ENCODE peak calls at places on chromosome 1, in ten cellular contexts. N is adrenal gland, S is endodermal cell, E is OCI-LY7, A is mucosa of descending colon, M is right cardiac atrium, U is prostate gland, C is psoas muscle, T is uterus, P is PC-3. K is an unnamed sample.
A peak's percentile ranks its signal among the peaks of the same experiment; 100 is the strongest.

GRCh38 chr1:158945061-158945460 is 13.7 kb downstream of the PYHIN1 start:
- DNase-seq in A (no peak), E (peak; percentile 20), N (no peak), S (no peak), T (no peak), U (no peak), M (no peak), C (no peak), P (no peak), K (no peak)

GRCh38 chr1:113255038-113255727 is 135.1 kb upstream of the MAGI3 start:
- DNase-seq in U (peak; percentile 54), M (no peak), T (no peak), E (no peak), S (no peak), P (peak; percentile 44), A (no peak), N (no peak), C (no peak), K (no peak)

GRCh38 chr1:165903672-165904071 is 76.3 kb downstream of the UCK2 start:
- DNase-seq in E (no peak), P (peak; percentile 74), C (no peak), A (no peak), U (peak; percentile 89), N (no peak), S (no peak), M (no peak), T (no peak), K (no peak)

GRCh38 chr1:224096773-224097172 is 17.1 kb upstream of the FBXO28 start:
- DNase-seq in P (no peak), C (no peak), S (no peak), N (no peak), E (no peak), T (no peak), U (no peak), A (no peak), M (no peak), K (no peak)

GRCh38 chr1:55555971-55556370 is 340.8 kb upstream of the USP24 start:
- DNase-seq in E (no peak), P (no peak), M (no peak), A (no peak), C (no peak), T (no peak), N (no peak), S (peak; percentile 72), U (no peak), K (no peak)

GRCh38 chr1:41175546-41175945 is 66.6 kb downstream of the SCMH1 start:
- DNase-seq in C (no peak), P (peak; percentile 80), M (no peak), N (no peak), S (no peak), T (no peak), E (no peak), A (no peak), U (no peak), K (no peak)

GRCh38 chr1:112731451-112731850 is 16.3 kb upstream of the PPM1J start:
- DNase-seq in S (no peak), C (no peak), E (no peak), P (no peak), A (no peak), N (no peak), U (no peak), T (no peak), M (no peak), K (no peak)

GRCh38 chr1:185668013-185668412 is 66.2 kb upstream of the HMCN1 start:
- DNase-seq in S (no peak), T (no peak), E (no peak), M (no peak), U (no peak), P (no peak), A (no peak), N (no peak), C (no peak), K (no peak)

GRCh38 chr1:6638226-6638625 is 13.6 kb downstream of the THAP3 start:
- DNase-seq in S (no peak), T (peak; percentile 87), A (peak; percentile 56), P (no peak), N (peak; percentile 92), U (peak; percentile 70), C (peak; percentile 90), M (peak; percentile 94), E (no peak), K (peak; percentile 91)

GRCh38 chr1:193602705-193603104 is 416.3 kb upstream of the B3GALT2 start:
- DNase-seq in M (no peak), T (no peak), P (no peak), U (no peak), A (no peak), E (no peak), N (no peak), S (no peak), C (no peak), K (no peak)

GRCh38 chr1:224507771-224508523 is 73.3 kb upstream of the WDR26 start:
- DNase-seq in A (no peak), S (no peak), N (no peak), E (no peak), P (no peak), T (no peak), U (no peak), C (no peak), M (no peak), K (no peak)

GRCh38 chr1:198042168-198042567 is 114.6 kb upstream of the NEK7 start:
- DNase-seq in P (no peak), T (no peak), U (no peak), A (no peak), M (no peak), N (no peak), E (no peak), S (no peak), C (no peak), K (no peak)

GRCh38 chr1:229572286-229572685 is 13.8 kb upstream of the ABCB10 start:
- DNase-seq in P (no peak), C (no peak), M (no peak), T (no peak), N (no peak), E (no peak), U (no peak), S (no peak), A (no peak), K (no peak)

GRCh38 chr1:156811171-156811570 is 5.5 kb downstream of the SH2D2A start:
- DNase-seq in C (no peak), E (no peak), U (no peak), A (no peak), N (no peak), T (peak; percentile 49), P (no peak), S (no peak), M (no peak), K (no peak)
- H3K9me3 ChIP-seq in C (no peaks in the 10 kb centered on the region), E (no peaks in the 10 kb centered on the region), U (no peaks in the 10 kb centered on the region), A (no peaks in the 10 kb centered on the region), N (no peaks in the 10 kb centered on the region), T (no peaks in the 10 kb centered on the region), P (no peaks in the 10 kb centered on the region), S (no peaks in the 10 kb centered on the region), M (no peaks in the 10 kb centered on the region), K (no peaks in the 10 kb centered on the region)

GRCh38 chr1:247146671-247147070 is 25.1 kb downstream of the ZNF124 start:
- DNase-seq in C (no peak), T (no peak), M (no peak), N (no peak), P (no peak), U (no peak), A (no peak), E (no peak), S (no peak), K (no peak)

GRCh38 chr1:247147781-247148180 is 24.0 kb downstream of the ZNF124 start:
- DNase-seq in C (no peak), U (no peak), M (no peak), S (no peak), E (no peak), T (no peak), A (no peak), N (no peak), P (no peak), K (no peak)

GRCh38 chr1:247145279-247145678 is 26.5 kb downstream of the ZNF124 start:
- DNase-seq in T (no peak), U (no peak), N (no peak), A (no peak), P (no peak), E (no peak), S (no peak), M (no peak), C (no peak), K (no peak)
- H3K9me3 ChIP-seq in T (no peaks in the 10 kb centered on the region), U (no peaks in the 10 kb centered on the region), N (no peaks in the 10 kb centered on the region), A (peaks cover 99% of the 10 kb centered on the region), P (peaks cover 30% of the 10 kb centered on the region), E (peaks cover 47% of the 10 kb centered on the region), S (peaks cover 99% of the 10 kb centered on the region), M (peaks cover 8% of the 10 kb centered on the region), C (peaks cover 53% of the 10 kb centered on the region), K (no peaks in the 10 kb centered on the region)

DNA sequence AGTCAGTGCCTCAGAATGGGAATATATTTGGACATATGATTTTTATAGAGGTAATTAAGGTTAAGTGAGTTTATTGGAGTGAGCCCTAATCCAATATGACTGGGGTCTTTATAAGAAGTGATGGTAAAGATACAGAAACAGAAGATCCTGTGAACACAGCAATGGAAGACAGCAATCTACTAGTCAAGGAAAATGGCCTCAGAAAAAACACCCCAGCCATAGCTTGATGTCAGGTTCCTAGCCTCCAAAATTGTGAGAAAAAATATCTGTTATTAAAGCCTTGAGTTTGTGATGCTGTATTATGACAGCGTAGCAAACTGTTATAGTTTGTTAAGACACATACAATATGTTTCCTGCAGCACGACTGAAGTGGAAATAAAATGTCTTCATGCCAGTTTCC is 72.2 kb downstream of the JMJD4 start:
- DNase-seq in P (no peak), S (no peak), A (no peak), U (no peak), N (no peak), T (no peak), E (no peak), M (no peak), C (no peak), K (no peak)
- H3K9me3 ChIP-seq in P (peaks cover 93% of the 10 kb centered on the region), S (peaks cover 97% of the 10 kb centered on the region), A (peaks cover 100% of the 10 kb centered on the region), U (no peaks in the 10 kb centered on the region), N (peaks cover 7% of the 10 kb centered on the region), T (no peaks in the 10 kb centered on the region), E (peaks cover 61% of the 10 kb centered on the region), M (peaks cover 27% of the 10 kb centered on the region), C (peaks cover 98% of the 10 kb centered on the region), K (peaks cover 83% of the 10 kb centered on the region)

DNA sequence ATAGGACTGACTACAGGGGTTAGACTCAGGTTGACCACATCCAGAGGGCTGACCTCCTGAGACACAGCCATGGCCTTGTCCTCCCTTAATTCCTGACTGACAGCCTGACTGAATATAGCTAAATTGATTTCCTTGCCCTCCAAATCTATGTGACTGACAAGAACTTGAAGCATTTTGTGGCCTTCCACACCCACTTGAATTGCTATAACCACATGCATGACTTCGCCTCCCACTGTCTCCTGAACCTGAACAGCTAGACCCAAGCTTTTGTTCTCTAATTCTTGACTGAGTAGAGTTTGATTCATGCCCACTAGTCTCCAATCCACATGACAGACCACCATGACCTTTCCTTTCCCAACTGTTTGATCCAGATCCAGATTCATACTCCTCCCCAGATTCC is 3.1 kb downstream of the FLG2 start:
- DNase-seq in E (no peak), U (no peak), A (no peak), M (no peak), S (no peak), N (no peak), P (no peak), C (no peak), T (no peak), K (no peak)
- H3K9me3 ChIP-seq in E (no peaks in the 10 kb centered on the region), U (no peaks in the 10 kb centered on the region), A (no peaks in the 10 kb centered on the region), M (no peaks in the 10 kb centered on the region), S (peaks cover 87% of the 10 kb centered on the region), N (no peaks in the 10 kb centered on the region), P (no peaks in the 10 kb centered on the region), C (no peaks in the 10 kb centered on the region), T (no peaks in the 10 kb centered on the region), K (no peaks in the 10 kb centered on the region)

K was measured in sigmoid colon.